ENCODE peak calls at places on chromosome 12, in nine cellular contexts. X is mammary epithelial cell; J is caudate nucleus; C is CD8-positive, alpha-beta T cell; N is CD4-positive, alpha-beta T cell; M is AG04450; O is spleen; B is MM.1S; L is aorta. T is an unnamed sample.

GRCh38 chr12:101299346-101299745 is 19.4 kb downstream of the UTP20 start:
- DNase-seq in O (no peak), B (no peak), N (no peak), C (no peak), X (no peak), M (no peak), L (no peak), J (no peak), T (no peak)

GRCh38 chr12:59657711-59658110 is 61.9 kb downstream of the SLC16A7 start:
- DNase-seq in N (no peak), O (no peak), C (no peak), B (no peak), X (no peak), M (no peak), L (no peak), J (no peak), T (no peak)

GRCh38 chr12:64946132-64946829 is 121.8 kb downstream of the TBC1D30 start:
- DNase-seq in L (peak), C (no peak), J (peak), O (no peak), X (no peak), M (no peak), B (no peak), N (no peak), T (peak)

GRCh38 chr12:81296556-81297305 is 218.9 kb downstream of the ACSS3 start:
- DNase-seq in M (no peak), J (no peak), C (no peak), X (peak), B (no peak), N (no peak), L (no peak), O (no peak), T (no peak)

GRCh38 chr12:64265839-64266238 is 43.7 kb upstream of the KICS2 start:
- DNase-seq in N (no peak), X (no peak), B (no peak), L (no peak), O (no peak), J (no peak), C (no peak), M (no peak), T (no peak)

GRCh38 chr12:67647547-67648305 is 819 bp upstream of the DYRK2 start:
- DNase-seq in O (peak), J (peak), X (peak), N (peak), B (peak), C (peak), M (peak), L (peak), T (peak)

GRCh38 chr12:12562016-12562483 is 613 bp downstream of the DUSP16 start:
- DNase-seq in J (no peak), X (no peak), N (peak), O (peak), M (no peak), B (peak), C (peak), L (peak), T (peak)

GRCh38 chr12:17992002-17992656 is 97.9 kb downstream of the RERGL start:
- DNase-seq in L (no peak), M (no peak), J (peak), B (peak), N (no peak), C (no peak), O (no peak), X (peak), T (no peak)

GRCh38 chr12:127342861-127343260 is 924.1 kb upstream of the TMEM132C start:
- DNase-seq in O (no peak), L (no peak), B (no peak), M (no peak), C (no peak), X (no peak), N (no peak), J (no peak), T (no peak)

GRCh38 chr12:2057041-2057792 is 4.4 kb downstream of the CACNA1C start:
- DNase-seq in X (peak), M (no peak), C (peak), N (no peak), L (peak), J (peak), O (no peak), B (peak), T (peak)

GRCh38 chr12:101707131-101707782 is 9.8 kb downstream of the CHPT1 start:
- DNase-seq in O (no peak), X (no peak), C (no peak), L (no peak), B (no peak), M (no peak), J (no peak), N (no peak), T (no peak)

GRCh38 chr12:129195081-129195480 is 341.8 kb downstream of the GLT1D1 start:
- DNase-seq in M (no peak), L (no peak), C (no peak), N (no peak), J (no peak), B (no peak), O (no peak), X (no peak), T (no peak)

GRCh38 chr12:99722690-99723486 is 75.3 kb downstream of the GARIN6 start:
- DNase-seq in C (no peak), L (no peak), J (no peak), X (no peak), M (no peak), B (no peak), N (no peak), O (no peak), T (peak)

GRCh38 chr12:54390668-54391551 is 6.4 kb upstream of the ZNF385A start:
- DNase-seq in X (peak), L (peak), C (peak), M (no peak), B (peak), O (peak), N (peak), J (peak), T (no peak)

GRCh38 chr12:91988076-91988475 is 157.6 kb downstream of the BTG1 start:
- DNase-seq in L (no peak), C (no peak), B (no peak), O (no peak), J (no peak), N (no peak), X (no peak), M (no peak), T (no peak)

GRCh38 chr12:132246997-132247717 is 82.2 kb downstream of the GALNT9 start:
- DNase-seq in M (no peak), J (no peak), C (no peak), O (peak), N (no peak), B (no peak), L (peak), X (no peak), T (no peak)

GRCh38 chr12:2169964-2170363 is 117.2 kb downstream of the CACNA1C start:
- DNase-seq in X (no peak), C (no peak), N (no peak), B (no peak), J (no peak), L (no peak), M (no peak), O (no peak), T (no peak)

GRCh38 chr12:95130096-95130495 is 56.7 kb upstream of the NR2C1 start:
- DNase-seq in X (no peak), B (no peak), J (no peak), C (no peak), N (no peak), M (no peak), O (no peak), L (no peak), T (no peak)

GRCh38 chr12:89019439-89020120 is 332.7 kb downstream of the DUSP6 start:
- DNase-seq in N (peak), O (peak), J (peak), X (peak), C (peak), M (peak), L (peak), B (peak), T (peak)

GRCh38 chr12:98002887-98003493 is 512.4 kb upstream of the TMPO start:
- DNase-seq in O (no peak), M (no peak), C (no peak), N (no peak), J (no peak), B (peak), L (peak), X (peak), T (peak)

GRCh38 chr12:13745100-13745678 is 236.2 kb downstream of the GRIN2B start:
- DNase-seq in X (no peak), O (no peak), C (no peak), N (no peak), M (no peak), J (no peak), B (no peak), L (no peak), T (no peak)

GRCh38 chr12:13114251-13115052 is 11.0 kb upstream of the GSG1 start:
- DNase-seq in M (no peak), B (no peak), X (no peak), L (no peak), O (no peak), J (no peak), N (no peak), C (no peak), T (no peak)

GRCh38 chr12:92602930-92603623 is 99.7 kb upstream of the PLEKHG7 start:
- DNase-seq in X (no peak), M (no peak), N (no peak), O (no peak), J (no peak), C (no peak), B (no peak), L (no peak), T (no peak)

GRCh38 chr12:120822832-120823503 is 81.2 kb downstream of the SPPL3 start:
- DNase-seq in O (no peak), N (no peak), B (no peak), L (no peak), C (no peak), X (no peak), J (no peak), M (no peak), T (no peak)

GRCh38 chr12:72388322-72388721 is 116.2 kb downstream of the TRHDE start:
- DNase-seq in X (no peak), B (no peak), M (no peak), C (no peak), L (no peak), N (no peak), O (no peak), J (no peak), T (no peak)

GRCh38 chr12:42336286-42336685 is 10.3 kb downstream of the PPHLN1 start:
- DNase-seq in B (no peak), X (no peak), C (no peak), J (no peak), O (no peak), L (no peak), N (no peak), M (no peak), T (no peak)

GRCh38 chr12:71799105-71799504 is 40.5 kb upstream of the TBC1D15 start:
- DNase-seq in C (no peak), L (no peak), J (no peak), O (no peak), M (no peak), X (peak), B (no peak), N (no peak), T (no peak)

GRCh38 chr12:127926004-127926403 is 341.0 kb upstream of the TMEM132C start:
- DNase-seq in X (no peak), C (no peak), N (no peak), B (no peak), L (peak), O (no peak), M (no peak), J (peak), T (peak)

GRCh38 chr12:57095440-57095839 is 6.5 kb downstream of the NAB2 start:
- DNase-seq in M (no peak), B (no peak), L (no peak), N (no peak), J (no peak), C (no peak), O (no peak), X (no peak), T (no peak)

GRCh38 chr12:120950807-120951206 is 27.5 kb upstream of the HNF1A start:
- DNase-seq in B (no peak), L (no peak), N (no peak), M (no peak), J (no peak), O (no peak), C (no peak), X (no peak), T (no peak)

GRCh38 chr12:26488339-26488738 is 293.0 kb downstream of the SSPN start:
- DNase-seq in N (no peak), J (no peak), L (no peak), B (no peak), X (no peak), O (no peak), M (no peak), C (no peak), T (no peak)

GRCh38 chr12:26489908-26490307 is 294.5 kb downstream of the SSPN start:
- DNase-seq in L (no peak), J (no peak), C (no peak), N (no peak), M (no peak), O (no peak), X (no peak), B (no peak), T (no peak)

GRCh38 chr12:26493656-26494055 is 298.3 kb downstream of the SSPN start:
- DNase-seq in N (no peak), X (peak), C (no peak), M (no peak), J (no peak), L (no peak), O (no peak), B (no peak), T (no peak)

GRCh38 chr12:26496170-26496569 is 300.8 kb downstream of the SSPN start:
- DNase-seq in O (no peak), L (no peak), J (no peak), M (no peak), B (no peak), C (no peak), N (no peak), X (peak), T (no peak)

DNA sequence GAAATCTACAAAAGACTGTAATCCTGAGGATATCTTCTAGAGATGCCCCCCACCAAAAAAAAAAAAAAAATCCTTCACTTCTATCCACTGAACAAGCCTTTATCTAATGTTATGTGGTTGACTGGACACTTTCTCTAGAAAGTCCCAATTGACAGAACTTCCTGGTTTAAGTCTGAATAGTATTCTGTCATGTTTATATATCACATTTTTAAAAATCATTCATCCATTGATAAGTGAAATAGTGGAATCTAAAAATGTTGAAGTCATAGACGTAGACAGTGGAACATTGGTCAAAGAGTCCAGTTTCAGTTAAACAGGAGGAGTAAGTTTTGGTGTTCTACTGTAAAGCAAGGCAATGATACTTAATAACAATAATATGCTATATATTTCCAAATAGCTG is 297.0 kb downstream of the SSPN start:
- DNase-seq in B (no peak), X (no peak), O (no peak), N (no peak), C (no peak), L (no peak), J (no peak), M (no peak), T (no peak)
- H3K27ac ChIP-seq in B (no peak), X (no peak), O (no peak), N (no peak), C (no peak), L (no peak), J (no peak), M (no peak), T (no peak)

DNA sequence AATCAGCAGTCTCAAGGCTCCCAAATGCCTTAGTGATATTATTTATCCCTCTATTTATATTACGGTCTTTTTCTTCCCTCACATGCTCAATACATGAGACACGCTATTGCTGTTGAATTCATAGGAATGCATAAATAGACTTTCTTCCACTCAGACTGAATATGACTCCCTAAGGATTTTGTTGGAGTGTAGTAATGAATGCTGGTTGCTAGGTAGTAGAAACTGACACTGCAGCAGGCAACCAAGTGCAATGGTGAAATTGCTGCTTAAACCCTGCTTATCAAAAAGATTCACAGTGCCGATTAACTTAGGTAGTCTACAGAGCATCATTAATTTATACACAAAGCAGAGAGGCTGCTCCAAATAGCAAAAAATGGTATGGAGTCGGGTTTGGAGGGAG is 168.2 kb downstream of the KCNC2 start:
- DNase-seq in X (no peak), M (no peak), C (no peak), B (no peak), N (no peak), J (no peak), O (no peak), L (no peak), T (no peak)
- H3K27ac ChIP-seq in X (no peak), M (no peak), C (no peak), B (no peak), N (no peak), J (no peak), O (no peak), L (no peak), T (no peak)

GRCh38 chr12:70366581-70367267 is 634 bp downstream of the KCNMB4 start:
- DNase-seq in N (peak), M (peak), J (peak), X (peak), B (peak), L (peak), C (peak), O (peak), T (no peak)
- H3K27ac ChIP-seq in N (peak), M (no peak), J (peak), X (no peak), B (no peak), L (no peak), C (peak), O (peak), T (no peak)

GRCh38 chr12:25830456-25830855 is 128.0 kb upstream of the RASSF8 start:
- DNase-seq in B (no peak), L (no peak), J (no peak), N (no peak), X (no peak), O (no peak), C (no peak), M (no peak), T (no peak)

GRCh38 chr12:25829192-25829591 is 129.3 kb upstream of the RASSF8 start:
- DNase-seq in N (no peak), M (peak), B (no peak), J (no peak), C (no peak), L (no peak), X (peak), O (no peak), T (no peak)

GRCh38 chr12:25827747-25828146 is 130.7 kb upstream of the RASSF8 start:
- DNase-seq in C (no peak), B (no peak), L (no peak), N (no peak), O (no peak), X (no peak), J (no peak), M (no peak), T (no peak)

GRCh38 chr12:25827141-25827540 is 131.3 kb upstream of the RASSF8 start:
- DNase-seq in L (no peak), O (no peak), C (no peak), B (no peak), M (no peak), X (no peak), J (no peak), N (no peak), T (no peak)

DNA sequence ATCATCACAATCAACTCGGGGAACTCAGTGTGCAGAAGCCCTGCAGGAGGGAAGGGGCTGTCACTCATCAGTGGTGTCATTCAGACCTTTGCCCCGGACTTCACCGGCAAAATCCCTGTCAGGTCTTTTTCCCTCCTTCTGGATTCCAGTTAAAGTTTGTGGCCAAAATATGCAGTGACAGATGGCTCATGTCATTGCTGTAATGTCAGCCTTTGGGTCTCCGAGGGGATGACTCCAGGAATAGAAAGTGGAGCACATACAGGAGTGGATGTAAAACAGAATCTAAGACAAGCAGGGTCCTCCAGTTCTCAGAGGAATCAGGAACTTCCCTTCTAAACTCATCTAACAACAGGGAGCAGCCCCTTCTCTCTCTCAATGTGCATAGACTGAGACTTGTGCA is 130.3 kb upstream of the RASSF8 start:
- DNase-seq in X (no peak), N (no peak), M (no peak), B (no peak), O (no peak), L (no peak), J (no peak), C (no peak), T (no peak)
- H3K27ac ChIP-seq in X (no peak), N (no peak), M (peak), B (no peak), O (no peak), L (no peak), J (no peak), C (no peak), T (no peak)

GRCh38 chr12:113097716-113098427 is 37.7 kb downstream of the RASAL1 start:
- DNase-seq in B (no peak), J (peak), O (no peak), N (no peak), L (peak), M (no peak), X (no peak), C (no peak), T (no peak)
- H3K27ac ChIP-seq in B (no peak), J (peak), O (peak), N (no peak), L (no peak), M (no peak), X (no peak), C (no peak), T (no peak)

GRCh38 chr12:45263587-45263986 is 47.7 kb downstream of the ANO6 start:
- DNase-seq in L (no peak), B (no peak), C (no peak), O (no peak), X (no peak), J (no peak), N (no peak), M (no peak), T (no peak)

GRCh38 chr12:45260481-45260824 is 44.6 kb downstream of the ANO6 start:
- DNase-seq in J (no peak), X (no peak), O (no peak), N (no peak), L (no peak), M (no peak), C (no peak), B (no peak), T (no peak)

GRCh38 chr12:45259732-45260480 is 44.0 kb downstream of the ANO6 start:
- DNase-seq in L (no peak), N (no peak), X (peak), B (no peak), J (no peak), M (no peak), O (no peak), C (no peak), T (no peak)

GRCh38 chr12:45257185-45257585 is 41.3 kb downstream of the ANO6 start:
- DNase-seq in C (no peak), M (no peak), O (no peak), X (no peak), N (no peak), J (no peak), L (no peak), B (peak), T (no peak)

GRCh38 chr12:45260854-45261253 is 45.0 kb downstream of the ANO6 start:
- DNase-seq in M (no peak), O (no peak), X (no peak), N (no peak), L (no peak), C (no peak), J (no peak), B (no peak), T (no peak)
- H3K27ac ChIP-seq in M (no peak), O (no peak), X (no peak), N (no peak), L (no peak), C (no peak), J (no peak), B (no peak), T (no peak)

DNA sequence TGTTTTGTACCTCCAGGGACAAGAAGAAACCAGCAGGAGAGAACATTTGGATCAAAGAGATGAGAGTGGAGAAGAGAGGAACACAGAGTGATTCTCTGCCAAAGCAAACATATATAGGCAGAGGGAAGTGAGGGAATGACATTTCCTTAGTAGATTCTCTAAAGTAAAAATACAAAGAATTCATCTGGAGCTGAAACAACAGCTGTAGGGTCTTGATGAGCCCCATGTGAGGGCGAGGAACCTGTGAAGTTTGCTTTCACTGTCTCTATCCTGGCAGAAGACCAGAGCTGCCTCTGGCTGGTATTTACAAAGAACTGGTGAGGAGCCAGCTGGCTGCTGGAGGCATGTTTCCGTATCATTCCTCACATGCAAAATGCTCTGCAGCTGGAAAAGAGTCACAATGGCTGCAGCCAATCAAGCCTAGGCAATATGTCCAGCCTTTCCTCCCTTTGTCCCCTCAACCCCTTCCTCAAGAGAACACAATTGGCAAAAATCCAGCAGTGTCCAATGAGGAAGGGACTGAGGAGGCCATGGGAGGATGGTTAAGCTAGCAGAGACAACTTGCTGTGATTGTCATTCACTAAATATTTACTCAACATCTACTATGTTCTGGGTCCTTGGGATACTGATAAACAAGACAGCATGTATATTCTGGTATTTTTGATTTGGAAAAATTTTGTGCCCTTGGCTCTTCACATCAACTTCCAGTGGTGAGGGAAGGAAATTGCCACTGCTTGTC is 122.4 kb downstream of the PHLDA1 start:
- DNase-seq in N (no peak), M (peak), O (no peak), J (no peak), B (no peak), L (peak), X (no peak), C (no peak), T (no peak)
- H3K27ac ChIP-seq in N (no peak), M (peak), O (peak), J (no peak), B (no peak), L (no peak), X (no peak), C (no peak), T (no peak)

T was measured in SJSA1.